ENCODE peak calls at places on chromosomes 6 and 20, in six cellular contexts. V, S, D, X, H and Z are unnamed samples.

GRCh38 chr6:161949531-161949930 is 675.7 kb upstream of the AGPAT4 start:
- DNase-seq in V (no peak), S (no peak), D (no peak), X (no peak), H (no peak), Z (no peak)

GRCh38 chr6:19838442-19839236 is 1.5 kb downstream of the ID4 start:
- DNase-seq in V (peak; percentile 24), S (no peak), D (no peak), X (no peak), H (peak; percentile 90), Z (peak; percentile 83)

GRCh38 chr20:50312682-50313187 is 122.1 kb downstream of the CEBPB start:
- DNase-seq in V (no peak), S (no peak), D (peak; percentile 56), X (no peak), H (no peak), Z (peak; percentile 84)

GRCh38 chr6:13526718-13527668 is 39.6 kb upstream of the GFOD1 start:
- DNase-seq in V (peak; percentile 49), S (no peak), D (no peak), X (no peak), H (no peak), Z (peak; percentile 51)

GRCh38 chr6:53956068-53956711 is 155.1 kb upstream of the MLIP start:
- DNase-seq in V (peak; percentile 12), S (peak; percentile 50), D (peak; percentile 60), X (no peak), H (peak; percentile 52), Z (peak; percentile 67)

GRCh38 chr20:62726716-62727583 is 18.3 kb downstream of the NTSR1 start:
- DNase-seq in V (no peak), S (no peak), D (no peak), X (no peak), H (no peak), Z (peak; percentile 40)

GRCh38 chr6:131949909-131950766 is 1.0 kb downstream of the CCN2 start:
- DNase-seq in V (peak; percentile 50), S (peak; percentile 42), D (peak; percentile 96), X (no peak), H (no peak), Z (peak; percentile 74)

GRCh38 chr6:122832515-122833228 is 43.6 kb downstream of the SMPDL3A start:
- DNase-seq in V (no peak), S (no peak), D (no peak), X (no peak), H (no peak), Z (no peak)

GRCh38 chr6:92756912-92757311 is 662.4 kb downstream of the EPHA7 start:
- DNase-seq in V (no peak), S (no peak), D (no peak), X (no peak), H (no peak), Z (no peak)

GRCh38 chr6:116087437-116088027 is 13.1 kb upstream of the NT5DC1 start:
- DNase-seq in V (no peak), S (no peak), D (peak; percentile 91), X (no peak), H (no peak), Z (no peak)

GRCh38 chr6:150755042-150755441 is 110.5 kb upstream of the MTHFD1L start:
- DNase-seq in V (no peak), S (no peak), D (no peak), X (no peak), H (no peak), Z (no peak)

GRCh38 chr6:26216886-26217713 is 129.9 kb downstream of the HFE start:
- DNase-seq in V (peak; percentile 33), S (peak; percentile 24), D (peak; percentile 92), X (no peak), H (no peak), Z (peak; percentile 87)

GRCh38 chr20:46200582-46201570 is 82.8 kb downstream of the CD40 start:
- DNase-seq in V (no peak), S (peak; percentile 21), D (no peak), X (no peak), H (no peak), Z (no peak)

GRCh38 chr20:48938670-48939069 is 17.2 kb downstream of the ARFGEF2 start:
- DNase-seq in V (no peak), S (no peak), D (no peak), X (no peak), H (no peak), Z (no peak)

GRCh38 chr6:113623124-113623523 is 234.0 kb upstream of the MARCKS start:
- DNase-seq in V (no peak), S (no peak), D (no peak), X (no peak), H (no peak), Z (no peak)

GRCh38 chr6:31356216-31356945 is 598 bp downstream of the HLA-B start:
- DNase-seq in V (peak; percentile 67), S (no peak), D (no peak), X (no peak), H (no peak), Z (peak; percentile 75)

GRCh38 chr20:17841751-17842191 is 126.8 kb downstream of the SNX5 start:
- DNase-seq in V (no peak), S (no peak), D (no peak), X (no peak), H (no peak), Z (no peak)

GRCh38 chr6:127186889-127187288 is 68.4 kb downstream of the RSPO3 start:
- DNase-seq in V (no peak), S (no peak), D (no peak), X (peak; percentile 43), H (no peak), Z (peak; percentile 87)

GRCh38 chr6:35484921-35485392 is 11.9 kb downstream of the TEAD3 start:
- DNase-seq in V (no peak), S (no peak), D (peak; percentile 35), X (no peak), H (no peak), Z (no peak)

GRCh38 chr6:52109073-52109635 is 21.7 kb upstream of the PKHD1 start:
- DNase-seq in V (no peak), S (no peak), D (no peak), X (no peak), H (no peak), Z (no peak)

GRCh38 chr6:142459267-142459666 is 157.5 kb downstream of the ADGRG6 start:
- DNase-seq in V (no peak), S (no peak), D (peak; percentile 10), X (no peak), H (no peak), Z (no peak)

GRCh38 chr6:80690611-80691090 is 584.2 kb downstream of the BCKDHB start:
- DNase-seq in V (no peak), S (no peak), D (peak; percentile 7), X (no peak), H (no peak), Z (no peak)

GRCh38 chr20:46983466-46983865 is 88.8 kb downstream of the EYA2 start:
- DNase-seq in V (no peak), S (no peak), D (no peak), X (no peak), H (no peak), Z (no peak)

GRCh38 chr6:27866370-27867050 is 45.7 kb downstream of the OR2B2 start:
- DNase-seq in V (peak; percentile 71), S (no peak), D (peak; percentile 79), X (no peak), H (no peak), Z (no peak)

GRCh38 chr20:31523361-31524283 is 9.4 kb downstream of the HM13 start:
- DNase-seq in V (no peak), S (no peak), D (no peak), X (no peak), H (no peak), Z (peak; percentile 53)

GRCh38 chr6:35552285-35552917 is 39.7 kb upstream of the TULP1 start:
- DNase-seq in V (peak; percentile 34), S (no peak), D (peak; percentile 36), X (no peak), H (no peak), Z (peak; percentile 51)

GRCh38 chr6:22765015-22765414 is 195.6 kb downstream of the HDGFL1 start:
- DNase-seq in V (no peak), S (no peak), D (no peak), X (no peak), H (no peak), Z (no peak)

GRCh38 chr6:24740861-24741260 is 21.9 kb upstream of the C6orf62 start:
- DNase-seq in V (no peak), S (no peak), D (peak; percentile 59), X (no peak), H (no peak), Z (no peak)

GRCh38 chr20:51492167-51493092 is 50.1 kb downstream of the NFATC2 start:
- DNase-seq in V (no peak), S (no peak), D (no peak), X (no peak), H (peak; percentile 41), Z (peak; percentile 77)

GRCh38 chr6:11615214-11615602 is 77.7 kb downstream of the TMEM170B start:
- DNase-seq in V (no peak), S (no peak), D (peak; percentile 25), X (no peak), H (no peak), Z (no peak)

GRCh38 chr6:109626311-109626710 is 64.7 kb downstream of the AK9 start:
- DNase-seq in V (no peak), S (no peak), D (no peak), X (no peak), H (no peak), Z (no peak)

GRCh38 chr20:24985802-24986201 is 6.7 kb downstream of the APMAP start:
- DNase-seq in V (no peak), S (no peak), D (no peak), X (no peak), H (no peak), Z (no peak)

GRCh38 chr6:125287718-125288117 is 14.0 kb downstream of the HDDC2 start:
- DNase-seq in V (no peak), S (no peak), D (no peak), X (no peak), H (no peak), Z (no peak)

GRCh38 chr6:158561938-158562337 is 2.0 kb downstream of the TMEM181 start:
- DNase-seq in V (no peak), S (no peak), D (no peak), X (no peak), H (no peak), Z (no peak)

GRCh38 chr6:29112135-29112534 is 4.3 kb downstream of the OR2J3 start:
- DNase-seq in V (no peak), S (no peak), D (no peak), X (no peak), H (no peak), Z (no peak)

GRCh38 chr20:53828673-53829085 is 235.0 kb upstream of the ZNF217 start:
- DNase-seq in V (no peak), S (no peak), D (peak; percentile 93), X (no peak), H (no peak), Z (no peak)

GRCh38 chr20:15236812-15237211 is 899.4 kb upstream of the FLRT3 start:
- DNase-seq in V (peak; percentile 22), S (no peak), D (no peak), X (no peak), H (no peak), Z (no peak)